ENCODE peak calls at places on chromosomes 13 and 19, in five cellular contexts. O, C, L, G and U are unnamed samples. For H3K4me1, the result is how much of the 10 kb centered on the place peaks cover.

GRCh38 chr13:97344250-97345175 is 89.5 kb upstream of the RAP2A start:
- DNase-seq in L (peak), C (no peak), O (peak), G (peak), U (peak)

GRCh38 chr19:44587863-44588752 is 25.3 kb upstream of the IGSF23 start:
- DNase-seq in C (no peak), O (peak), G (peak), L (no peak), U (no peak)

GRCh38 chr19:1136918-1137317 is 33.1 kb downstream of the GPX4 start:
- DNase-seq in L (no peak), O (no peak), C (no peak), G (no peak), U (no peak)

GRCh38 chr13:36549126-36549702 is 116.9 kb downstream of the CCNA1 start:
- DNase-seq in L (no peak), C (no peak), G (no peak), O (no peak), U (no peak)

GRCh38 chr19:46475976-46476375 is 4.6 kb upstream of the PNMA8A start:
- DNase-seq in O (no peak), G (no peak), L (no peak), C (no peak), U (no peak)

GRCh38 chr19:2288743-2289713 is 7.1 kb upstream of the PEAK3 start:
- DNase-seq in L (no peak), C (no peak), G (no peak), O (no peak), U (no peak)

GRCh38 chr19:40274585-40275544 is 10.3 kb downstream of the AKT2 start:
- DNase-seq in C (no peak), G (no peak), L (no peak), O (peak), U (peak)

GRCh38 chr13:114061047-114061446 is 71.4 kb downstream of the RASA3 start:
- DNase-seq in C (no peak), G (no peak), L (no peak), O (no peak), U (no peak)

GRCh38 chr13:34776984-34777913 is 164.8 kb upstream of the NBEA start:
- DNase-seq in G (peak), L (no peak), O (no peak), C (no peak), U (no peak)

GRCh38 chr19:2050349-2050990 is 574 bp downstream of the MKNK2 start:
- DNase-seq in C (no peak), G (no peak), O (no peak), L (no peak), U (no peak)

GRCh38 chr13:29587645-29588044 is 7.8 kb downstream of the SLC7A1 start:
- DNase-seq in O (no peak), G (no peak), C (no peak), L (no peak), U (no peak)

GRCh38 chr13:46675016-46675415 is 121.9 kb downstream of the ESD start:
- DNase-seq in O (no peak), C (no peak), L (no peak), G (no peak), U (no peak)

GRCh38 chr13:27171244-27171829 is at the start of gene USP12:
- DNase-seq in O (peak), G (peak), L (no peak), C (no peak), U (no peak)

GRCh38 chr13:94351292-94352000 is 128.0 kb downstream of the DCT start:
- DNase-seq in C (no peak), L (no peak), O (no peak), G (no peak), U (no peak)

GRCh38 chr19:29849234-29849633 is 37.4 kb downstream of the CCNE1 start:
- DNase-seq in C (no peak), O (no peak), G (no peak), L (no peak), U (no peak)

GRCh38 chr19:2856457-2857055 is 10.6 kb upstream of the ZNF556 start:
- DNase-seq in G (no peak), O (no peak), C (no peak), L (no peak), U (peak)

GRCh38 chr13:97018029-97018819 is 23.9 kb upstream of the OXGR1 start:
- DNase-seq in L (no peak), C (no peak), G (peak), O (peak), U (peak)

GRCh38 chr19:14416743-14417214 is 2.4 kb downstream of the DDX39A start:
- DNase-seq in O (no peak), L (peak), G (peak), C (no peak), U (no peak)

GRCh38 chr13:28349901-28350654 is 144.8 kb downstream of the FLT1 start:
- DNase-seq in L (no peak), O (peak), C (no peak), G (no peak), U (no peak)

GRCh38 chr13:34405410-34405809 is 536.7 kb upstream of the NBEA start:
- DNase-seq in L (no peak), O (no peak), C (no peak), G (no peak), U (no peak)

GRCh38 chr19:7795555-7796161 is 32.6 kb downstream of the CLEC4M start:
- DNase-seq in C (no peak), L (no peak), O (no peak), G (no peak), U (no peak)

GRCh38 chr13:99977334-99977911 is 4.2 kb upstream of the ZIC2 start:
- DNase-seq in L (no peak), G (no peak), C (no peak), O (no peak), U (no peak)

GRCh38 chr19:29450306-29450705 is 75.5 kb upstream of the VSTM2B start:
- DNase-seq in L (no peak), O (no peak), G (no peak), C (no peak), U (no peak)

GRCh38 chr19:44850641-44851109 is 4.6 kb downstream of the NECTIN2 start:
- DNase-seq in G (no peak), O (no peak), L (no peak), C (no peak), U (no peak)

GRCh38 chr13:98487522-98487921 is 89.4 kb downstream of the STK24 start:
- DNase-seq in O (no peak), G (no peak), L (no peak), C (no peak), U (no peak)

GRCh38 chr13:26310003-26310402 is 56.1 kb downstream of the CDK8 start:
- DNase-seq in C (no peak), O (no peak), G (no peak), L (no peak), U (no peak)

GRCh38 chr19:6476155-6476895 is 5.3 kb downstream of the DENND1C start:
- DNase-seq in L (no peak), O (peak), C (peak), G (peak), U (peak)

GRCh38 chr19:52398091-52398461 is 427 bp downstream of the ZNF528 start:
- DNase-seq in C (no peak), L (no peak), G (no peak), O (peak), U (no peak)

GRCh38 chr19:3975144-3975543 is 4.2 kb upstream of the DAPK3 start:
- DNase-seq in O (no peak), C (no peak), G (no peak), L (no peak), U (no peak)

GRCh38 chr19:8001995-8002849 is 3.2 kb downstream of the ELAVL1 start:
- DNase-seq in C (peak), O (peak), G (peak), L (peak), U (peak)

GRCh38 chr19:40453151-40453735 is 9.1 kb upstream of the SERTAD3 start:
- DNase-seq in C (no peak), G (no peak), L (no peak), O (no peak), U (no peak)

GRCh38 chr19:12222980-12223630 is 60.2 kb downstream of the ZNF136 start:
- DNase-seq in L (no peak), O (no peak), C (no peak), G (no peak), U (no peak)

GRCh38 chr19:12217332-12217731 is 54.4 kb downstream of the ZNF136 start:
- DNase-seq in G (no peak), C (no peak), L (no peak), O (no peak), U (no peak)
- H3K4me3 ChIP-seq in G (no peak), C (no peak), L (no peak), O (no peak), U (no peak)

GRCh38 chr19:17242431-17243208 is 3.1 kb downstream of the NR2F6 start:
- DNase-seq in O (no peak), C (no peak), L (no peak), G (no peak), U (no peak)
- H3K4me1 ChIP-seq in O (half or more), C (under half), L (under half), G (under half), U (under half)

GRCh38 chr19:49403404-49404187 is 15.5 kb downstream of the KASH5 start:
- DNase-seq in L (no peak), C (no peak), G (no peak), O (no peak), U (no peak)
- H3K4me3 ChIP-seq in L (no peak), C (no peak), G (no peak), O (no peak), U (no peak)

GRCh38 chr13:110330491-110331001 is 23.5 kb downstream of the COL4A2 start:
- DNase-seq in G (no peak), C (no peak), L (no peak), O (no peak), U (no peak)
- H3K4me1 ChIP-seq in G (under half), C (under half), L (half or more), O (under half), U (under half)